ENCODE peak calls at places on chromosomes 13 and 19, in nine cellular contexts. G, W, M, V, L, E, Q, O and A are unnamed samples.

GRCh38 chr19:5624741-5625140 is 1.9 kb downstream of the SAFB start:
- DNase-seq in G (no peak), W (no peak), M (no peak), V (no peak), L (no peak), E (no peak), Q (no peak), O (no peak), A (no peak)

GRCh38 chr19:46451352-46451751 is 20.0 kb downstream of the PNMA8A start:
- DNase-seq in G (no peak), W (no peak), M (no peak), V (no peak), L (no peak), E (no peak), Q (no peak), O (no peak), A (no peak)

GRCh38 chr19:2255112-2255845 is 938 bp downstream of the JSRP1 start:
- DNase-seq in G (no peak), W (no peak), M (no peak), V (no peak), L (no peak), E (no peak), Q (no peak), O (no peak), A (no peak)

GRCh38 chr19:30222428-30222873 is 149.7 kb upstream of the ZNF536 start:
- DNase-seq in G (no peak), W (no peak), M (peak), V (no peak), L (no peak), E (no peak), Q (no peak), O (no peak), A (peak)

GRCh38 chr13:48600374-48601364 is 53.1 kb upstream of the CYSLTR2 start:
- DNase-seq in G (no peak), W (no peak), M (no peak), V (peak), L (no peak), E (peak), Q (no peak), O (no peak), A (no peak)

GRCh38 chr13:96089749-96090239 is at the start of gene HS6ST3:
- DNase-seq in G (no peak), W (no peak), M (peak), V (peak), L (peak), E (no peak), Q (no peak), O (peak), A (peak)

GRCh38 chr13:48624858-48625257 is 28.9 kb upstream of the CYSLTR2 start:
- DNase-seq in G (no peak), W (no peak), M (no peak), V (no peak), L (no peak), E (no peak), Q (no peak), O (peak), A (no peak)

GRCh38 chr19:39223703-39224279 is 19.7 kb upstream of the SYCN start:
- DNase-seq in G (no peak), W (no peak), M (no peak), V (no peak), L (no peak), E (peak), Q (no peak), O (no peak), A (no peak)

GRCh38 chr19:10510301-10510802 is 6.9 kb downstream of the S1PR5 start:
- DNase-seq in G (no peak), W (peak), M (no peak), V (no peak), L (no peak), E (no peak), Q (no peak), O (no peak), A (no peak)

GRCh38 chr13:104008571-104009435 is 942.6 kb upstream of the SLC10A2 start:
- DNase-seq in G (no peak), W (no peak), M (no peak), V (no peak), L (no peak), E (peak), Q (no peak), O (no peak), A (no peak)

GRCh38 chr13:106151056-106151699 is 384.3 kb downstream of the EFNB2 start:
- DNase-seq in G (no peak), W (peak), M (no peak), V (no peak), L (no peak), E (peak), Q (no peak), O (no peak), A (no peak)

GRCh38 chr19:18090545-18091216 is 3.9 kb upstream of the IL12RB1 start:
- DNase-seq in G (no peak), W (no peak), M (no peak), V (no peak), L (no peak), E (peak), Q (no peak), O (no peak), A (peak)

GRCh38 chr19:13132471-13133166 is 14.6 kb downstream of the NACC1 start:
- DNase-seq in G (no peak), W (no peak), M (peak), V (no peak), L (no peak), E (peak), Q (no peak), O (no peak), A (no peak)

GRCh38 chr19:45070861-45071544 is 5.3 kb downstream of the ZNF296 start:
- DNase-seq in G (no peak), W (no peak), M (no peak), V (no peak), L (no peak), E (no peak), Q (no peak), O (no peak), A (no peak)
- TF ChIP-seq POLR2A in G (no peak), W (no peak), M (no peak), V (no peak), L (no peak), E (no peak), Q (no peak), O (no peak), A (no peak)

GRCh38 chr19:16051254-16052025 is 24.9 kb upstream of the TPM4 start:
- DNase-seq in G (no peak), W (no peak), M (no peak), V (no peak), L (no peak), E (no peak), Q (no peak), O (no peak), A (no peak)
- TF ChIP-seq POLR2A in G (no peak), W (no peak), M (no peak), V (no peak), L (no peak), E (no peak), Q (no peak), O (no peak), A (no peak)

GRCh38 chr13:85589021-85589420 is 210.2 kb downstream of the SLITRK6 start:
- DNase-seq in G (no peak), W (no peak), M (no peak), V (no peak), L (no peak), E (no peak), Q (no peak), O (no peak), A (no peak)

GRCh38 chr13:85586856-85587255 is 212.4 kb downstream of the SLITRK6 start:
- DNase-seq in G (no peak), W (no peak), M (no peak), V (no peak), L (no peak), E (no peak), Q (no peak), O (no peak), A (no peak)

GRCh38 chr13:85586422-85586831 is 212.8 kb downstream of the SLITRK6 start:
- DNase-seq in G (no peak), W (no peak), M (no peak), V (no peak), L (no peak), E (peak), Q (no peak), O (no peak), A (no peak)

GRCh38 chr13:85588359-85588758 is 210.9 kb downstream of the SLITRK6 start:
- DNase-seq in G (no peak), W (no peak), M (no peak), V (no peak), L (no peak), E (no peak), Q (no peak), O (no peak), A (no peak)

DNA sequence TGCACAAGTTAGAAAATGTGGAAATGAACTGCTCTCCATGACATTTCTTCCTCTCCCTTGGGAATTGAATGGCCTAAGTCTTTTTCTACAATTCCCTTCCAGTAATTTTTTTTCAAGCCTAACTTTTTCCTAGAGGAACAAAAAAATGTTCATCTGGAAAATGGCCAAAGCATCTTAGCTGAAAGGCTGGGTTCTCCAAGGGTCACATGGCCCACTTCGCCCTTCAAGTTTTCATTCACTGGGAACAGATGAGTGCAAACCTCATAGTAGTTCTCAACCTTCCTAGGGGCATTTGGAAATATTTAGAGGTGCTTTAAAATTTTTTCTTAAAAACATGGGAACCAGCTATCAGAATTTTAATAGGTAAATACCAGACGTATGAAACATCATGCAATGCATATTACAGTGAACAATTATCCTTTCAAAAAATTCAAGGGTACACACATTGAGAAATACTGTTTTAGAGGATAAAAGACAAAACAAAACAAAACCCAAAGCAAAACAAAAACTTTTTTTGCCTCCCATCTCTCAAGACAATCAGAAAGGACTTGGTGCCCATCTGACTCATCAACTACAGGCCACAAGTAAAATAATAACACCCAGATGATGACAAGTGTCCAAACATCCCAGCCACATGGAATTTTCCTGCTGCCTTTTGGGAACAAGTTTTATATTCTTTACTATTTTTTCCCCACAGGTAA is 208.8 kb downstream of the SLITRK6 start:
- DNase-seq in G (no peak), W (no peak), M (no peak), V (no peak), L (no peak), E (no peak), Q (no peak), O (no peak), A (no peak)
- TF ChIP-seq POLR2A in G (no peak), W (no peak), M (no peak), V (no peak), L (no peak), E (no peak), Q (no peak), O (no peak), A (no peak)

DNA sequence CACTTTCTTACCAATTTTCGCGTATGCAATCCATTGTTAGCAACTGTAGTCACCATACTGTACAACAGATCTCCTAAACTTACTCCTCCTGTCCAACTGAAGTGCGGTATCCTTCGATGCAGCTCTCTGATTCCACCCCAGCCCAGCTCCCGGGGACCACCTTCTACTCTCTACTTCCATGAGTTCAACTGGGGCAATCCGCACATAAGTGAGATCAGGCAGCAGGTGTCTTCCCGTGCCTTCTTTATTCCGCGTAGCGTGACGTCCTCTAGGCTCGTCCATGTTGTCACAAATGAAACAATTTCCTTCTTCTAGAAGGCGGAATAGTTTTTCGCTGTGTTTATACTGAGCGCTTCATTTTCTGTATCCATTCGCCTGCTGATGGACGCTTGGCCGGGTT is 8.4 kb downstream of the LILRB1 start:
- DNase-seq in G (no peak), W (no peak), M (no peak), V (no peak), L (no peak), E (no peak), Q (no peak), O (no peak), A (no peak)
- TF ChIP-seq POLR2A in G (no peak), W (no peak), M (no peak), V (no peak), L (no peak), E (no peak), Q (no peak), O (no peak), A (no peak)